ENCODE peak calls at places on chromosome 6, in four cellular contexts. Z, Y, E and C are unnamed samples.

GRCh38 chr6:88899569-88900316 is 63.7 kb downstream of the RNGTT start:
- DNase-seq in Z (no peak), Y (peak; percentile 4), E (no peak), C (peak; percentile 8)

GRCh38 chr6:113857565-113858066 is 471 bp downstream of the MARCKS start:
- DNase-seq in Z (no peak), Y (no peak), E (no peak), C (peak; percentile 25)

GRCh38 chr6:165729307-165729936 is 66.4 kb upstream of the PDE10A start:
- DNase-seq in Z (no peak), Y (peak; percentile 13), E (peak; percentile 55), C (peak; percentile 77)

GRCh38 chr6:89763550-89763949 is 56.0 kb downstream of the MDN1 start:
- DNase-seq in Z (no peak), Y (no peak), E (no peak), C (no peak)

GRCh38 chr6:52994031-52994788 is 874 bp downstream of the GSTA4 start:
- DNase-seq in Z (no peak), Y (peak; percentile 46), E (peak; percentile 9), C (peak; percentile 26)

GRCh38 chr6:73903155-73903554 is 207.2 kb downstream of the CD109 start:
- DNase-seq in Z (no peak), Y (no peak), E (no peak), C (no peak)

GRCh38 chr6:156698239-156699016 is 78.8 kb upstream of the ARID1B start:
- DNase-seq in Z (peak; percentile 97), Y (no peak), E (no peak), C (no peak)

GRCh38 chr6:34412643-34413214 is 13.1 kb downstream of the RPS10 start:
- DNase-seq in Z (no peak), Y (no peak), E (no peak), C (no peak)

GRCh38 chr6:33975631-33976424 is 170.1 kb downstream of the GRM4 start:
- DNase-seq in Z (no peak), Y (no peak), E (no peak), C (no peak)

GRCh38 chr6:149118737-149119653 is 198.5 kb upstream of the TAB2 start:
- DNase-seq in Z (no peak), Y (no peak), E (peak; percentile 72), C (no peak)

GRCh38 chr6:133340557-133340956 is 99.4 kb downstream of the EYA4 start:
- DNase-seq in Z (no peak), Y (no peak), E (no peak), C (peak; percentile 41)

GRCh38 chr6:12014027-12014872 is 2.1 kb downstream of the HIVEP1 start:
- DNase-seq in Z (no peak), Y (no peak), E (peak; percentile 53), C (no peak)

GRCh38 chr6:16849280-16850210 is 88.3 kb upstream of the ATXN1 start:
- DNase-seq in Z (no peak), Y (peak; percentile 6), E (no peak), C (peak; percentile 35)

GRCh38 chr6:63578757-63579156 is 6.5 kb downstream of the LOC128125822 start:
- DNase-seq in Z (no peak), Y (no peak), E (no peak), C (no peak)

GRCh38 chr6:112144145-112144926 is 56.9 kb downstream of the FAM229B start:
- DNase-seq in Z (no peak), Y (peak; percentile 30), E (peak; percentile 14), C (no peak)

GRCh38 chr6:88263591-88263990 is 97.4 kb upstream of the CNR1 start:
- DNase-seq in Z (no peak), Y (no peak), E (no peak), C (no peak)

GRCh38 chr6:21816231-21816630 is 222.7 kb downstream of the SOX4 start:
- DNase-seq in Z (no peak), Y (no peak), E (no peak), C (no peak)

GRCh38 chr6:160792711-160793110 is 90.7 kb downstream of the PLG start:
- DNase-seq in Z (no peak), Y (no peak), E (no peak), C (no peak)

GRCh38 chr6:81749704-81750103 is 2.8 kb downstream of the TENT5A start:
- DNase-seq in Z (no peak), Y (no peak), E (no peak), C (no peak)

GRCh38 chr6:31308050-31308844 is 36.4 kb upstream of the HLA-C start:
- DNase-seq in Z (no peak), Y (no peak), E (peak; percentile 52), C (no peak)

GRCh38 chr6:30304002-30304401 is 22.7 kb upstream of the TRIM39 start:
- DNase-seq in Z (no peak), Y (no peak), E (no peak), C (no peak)

GRCh38 chr6:130796313-130796905 is 30.8 kb upstream of the SMLR1 start:
- DNase-seq in Z (no peak), Y (no peak), E (no peak), C (no peak)

GRCh38 chr6:170269151-170269872 is 21.6 kb downstream of the DLL1 start:
- DNase-seq in Z (no peak), Y (no peak), E (no peak), C (no peak)

GRCh38 chr6:15569035-15569995 is 93.5 kb downstream of the DTNBP1 start:
- DNase-seq in Z (no peak), Y (no peak), E (peak; percentile 91), C (no peak)

GRCh38 chr6:170248861-170249600 is 41.8 kb downstream of the DLL1 start:
- DNase-seq in Z (no peak), Y (no peak), E (no peak), C (no peak)

GRCh38 chr6:79377830-79378460 is 143.5 kb upstream of the HMGN3 start:
- DNase-seq in Z (no peak), Y (no peak), E (peak; percentile 13), C (no peak)

GRCh38 chr6:129498556-129498940 is 211.4 kb downstream of the ARHGAP18 start:
- DNase-seq in Z (no peak), Y (no peak), E (no peak), C (no peak)

GRCh38 chr6:5541751-5542432 is 280.6 kb downstream of the FARS2 start:
- DNase-seq in Z (no peak), Y (no peak), E (peak; percentile 64), C (no peak)

GRCh38 chr6:297571-298232 is 5.4 kb downstream of the DUSP22 start:
- DNase-seq in Z (no peak), Y (no peak), E (no peak), C (no peak)

GRCh38 chr6:168700880-168701279 is 259.9 kb downstream of the SMOC2 start:
- DNase-seq in Z (no peak), Y (no peak), E (no peak), C (no peak)

DNA sequence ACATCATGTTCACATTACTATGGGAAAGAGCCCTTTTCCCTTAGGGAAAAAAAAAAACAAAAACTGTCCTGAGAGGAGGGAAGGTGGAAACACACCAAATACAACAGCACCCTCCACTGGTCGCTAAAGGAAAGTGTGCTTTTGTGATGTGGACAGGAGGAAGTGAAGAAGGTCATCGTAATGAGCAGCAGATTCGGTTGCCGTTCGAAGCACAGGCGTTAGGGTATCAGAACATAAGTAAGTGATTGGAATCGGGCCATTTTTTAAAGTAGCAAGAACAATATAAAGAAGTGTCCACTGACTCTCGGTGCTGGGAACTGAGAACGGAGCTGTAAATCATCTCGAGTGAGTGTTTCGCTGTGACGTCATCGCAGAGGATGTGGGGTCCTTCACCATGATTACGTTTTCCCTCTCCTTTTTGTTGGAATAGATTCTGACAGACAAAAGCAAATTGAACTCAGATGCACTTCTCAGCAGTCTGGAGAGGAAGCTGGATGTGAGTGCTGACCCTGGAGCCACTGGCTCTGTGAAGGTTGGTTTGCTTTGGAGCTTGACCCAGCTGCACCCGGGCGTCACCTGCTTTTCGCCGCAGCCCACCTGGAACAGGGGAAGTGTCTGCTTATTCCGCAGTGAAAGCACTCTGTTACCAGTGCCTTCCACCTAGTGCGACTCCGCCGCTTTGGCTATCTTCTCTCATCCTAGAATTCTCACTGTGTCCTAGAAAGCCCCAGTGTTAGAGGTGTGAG is 203.6 kb upstream of the GMDS start:
- DNase-seq in Z (no peak), Y (peak; percentile 72), E (peak; percentile 72), C (peak; percentile 73)
- TF ChIP-seq TARDBP in Z (no peak), Y (no peak), E (no peak), C (no peak)

DNA sequence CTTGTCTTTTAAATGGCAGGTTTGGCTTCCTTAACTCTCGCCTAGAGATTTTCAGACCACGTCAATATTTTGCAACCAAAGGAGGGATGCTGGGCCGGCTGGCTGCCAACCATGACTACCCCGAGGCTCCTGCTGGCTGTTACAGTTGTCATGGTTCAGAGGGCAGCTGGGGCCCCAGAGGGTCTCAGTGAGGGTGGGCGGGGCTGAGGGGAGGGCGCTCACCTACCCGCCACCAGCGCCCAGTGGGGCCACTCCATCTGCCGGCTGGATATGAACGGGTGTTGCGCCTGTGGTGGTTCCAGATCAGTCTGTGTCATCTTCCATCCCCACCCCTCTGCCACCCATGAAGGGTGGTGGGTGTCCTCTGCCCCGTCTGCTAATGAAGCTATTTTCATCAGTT is 12.3 kb downstream of the GPR31 start:
- DNase-seq in Z (no peak), Y (no peak), E (no peak), C (no peak)
- TF ChIP-seq FOXK2 in Z (no peak), Y (no peak), E (no peak), C (no peak)

GRCh38 chr6:80382796-80383195 is 276.3 kb downstream of the BCKDHB start:
- DNase-seq in Z (no peak), Y (no peak), E (no peak), C (no peak)
- TF ChIP-seq FOXM1 in Z (no peak), Y (no peak), E (no peak), C (no peak)

GRCh38 chr6:42453649-42454427 is 2.1 kb upstream of the TRERF1 start:
- DNase-seq in Z (no peak), Y (no peak), E (peak; percentile 21), C (peak; percentile 37)
- TF ChIP-seq TARDBP in Z (no peak), Y (no peak), E (no peak), C (no peak)

GRCh38 chr6:158629376-158630221 is 14.9 kb downstream of the DYNLT1 start:
- DNase-seq in Z (no peak), Y (peak; percentile 71), E (no peak), C (no peak)
- TF ChIP-seq FOXK2 in Z (no peak), Y (no peak), E (no peak), C (no peak)